ENCODE peak calls at places on chromosomes 16 and 17, in nine cellular contexts. X is MG63, T is Calu3, O is left lobe of liver, K is HTR-8/SVneo, E is brain microvascular endothelial cell, L is right lobe of liver, M is D341Med, G is NCI-H510A. U is an unnamed sample.

GRCh38 chr16:67260426-67261063 is 11.8 kb downstream of the SLC9A5 start:
- DNase-seq in X (no peak), T (peak; percentile 69), O (no peak), K (peak; percentile 67), E (peak; percentile 45), L (no peak), M (peak; percentile 71), G (no peak), U (peak; percentile 81)

GRCh38 chr16:83470406-83470805 is 337.4 kb upstream of the HSBP1 start:
- DNase-seq in X (no peak), T (no peak), O (no peak), K (peak; percentile 19), E (peak; percentile 62), L (no peak), M (no peak), G (no peak), U (peak; percentile 30)

GRCh38 chr17:65415991-65416390 is 145.5 kb downstream of the AXIN2 start:
- DNase-seq in X (no peak), T (no peak), O (no peak), K (no peak), E (no peak), L (no peak), M (no peak), G (no peak), U (no peak)

GRCh38 chr17:31394544-31394943 is 3.1 kb downstream of the RAB11FIP4 start:
- DNase-seq in X (peak; percentile 53), T (no peak), O (peak; percentile 49), K (peak; percentile 52), E (peak; percentile 77), L (peak; percentile 53), M (no peak), G (no peak), U (peak; percentile 83)

GRCh38 chr17:752002-752619 is at the start of gene GEMIN4:
- DNase-seq in X (peak; percentile 79), T (peak; percentile 93), O (peak; percentile 94), K (peak; percentile 97), E (peak; percentile 77), L (peak; percentile 94), M (peak; percentile 93), G (peak; percentile 62), U (peak; percentile 82)

GRCh38 chr16:30523768-30524574 is 2.4 kb downstream of the ZNF768 start:
- DNase-seq in X (peak; percentile 10), T (no peak), O (no peak), K (no peak), E (peak; percentile 33), L (no peak), M (no peak), G (no peak), U (no peak)

GRCh38 chr17:1164935-1165556 is 14.7 kb downstream of the ABR start:
- DNase-seq in X (no peak), T (no peak), O (no peak), K (no peak), E (no peak), L (no peak), M (no peak), G (no peak), U (no peak)

GRCh38 chr16:10421596-10421995 is 35.7 kb downstream of the ATF7IP2 start:
- DNase-seq in X (no peak), T (no peak), O (no peak), K (no peak), E (no peak), L (no peak), M (no peak), G (no peak), U (no peak)

GRCh38 chr16:31265329-31266245 is 5.8 kb downstream of the ITGAM start:
- DNase-seq in X (peak; percentile 76), T (peak; percentile 91), O (peak; percentile 40), K (peak; percentile 84), E (peak; percentile 52), L (peak; percentile 55), M (no peak), G (no peak), U (peak; percentile 10)

GRCh38 chr17:69729937-69730336 is 315.4 kb downstream of the MAP2K6 start:
- DNase-seq in X (peak; percentile 62), T (no peak), O (no peak), K (no peak), E (no peak), L (no peak), M (no peak), G (no peak), U (no peak)

GRCh38 chr17:72386619-72387237 is 265.9 kb downstream of the SOX9 start:
- DNase-seq in X (no peak), T (no peak), O (no peak), K (no peak), E (no peak), L (no peak), M (no peak), G (peak; percentile 57), U (no peak)

GRCh38 chr16:66476328-66477027 is 49.4 kb downstream of the BEAN1 start:
- DNase-seq in X (no peak), T (peak; percentile 61), O (peak; percentile 45), K (no peak), E (no peak), L (no peak), M (no peak), G (no peak), U (no peak)

GRCh38 chr16:84689126-84689525 is 10.7 kb upstream of the USP10 start:
- DNase-seq in X (peak; percentile 32), T (no peak), O (no peak), K (peak; percentile 82), E (peak; percentile 89), L (no peak), M (no peak), G (no peak), U (peak; percentile 74)

GRCh38 chr16:8595783-8596182 is 5.5 kb upstream of the TMEM114 start:
- DNase-seq in X (no peak), T (no peak), O (no peak), K (no peak), E (no peak), L (no peak), M (no peak), G (no peak), U (no peak)

GRCh38 chr16:84022641-84023040 is 20.0 kb downstream of the SLC38A8 start:
- DNase-seq in X (no peak), T (no peak), O (no peak), K (no peak), E (no peak), L (no peak), M (no peak), G (no peak), U (no peak)

GRCh38 chr16:4570688-4571321 is 14.7 kb downstream of the C16orf96 start:
- DNase-seq in X (no peak), T (no peak), O (no peak), K (no peak), E (no peak), L (no peak), M (no peak), G (no peak), U (no peak)

GRCh38 chr17:47243737-47244598 is 9.7 kb upstream of the ITGB3 start:
- DNase-seq in X (no peak), T (no peak), O (no peak), K (no peak), E (no peak), L (no peak), M (no peak), G (no peak), U (no peak)

GRCh38 chr16:20906225-20906870 is 5.8 kb downstream of the LYRM1 start:
- DNase-seq in X (peak; percentile 69), T (no peak), O (no peak), K (peak; percentile 43), E (peak; percentile 42), L (no peak), M (no peak), G (no peak), U (peak; percentile 97)

GRCh38 chr17:2466936-2467335 is 44.8 kb downstream of the METTL16 start:
- DNase-seq in X (no peak), T (no peak), O (no peak), K (no peak), E (no peak), L (no peak), M (no peak), G (no peak), U (no peak)

GRCh38 chr17:9271989-9272388 is 250.7 kb downstream of the NTN1 start:
- DNase-seq in X (no peak), T (no peak), O (no peak), K (no peak), E (no peak), L (no peak), M (no peak), G (no peak), U (no peak)

GRCh38 chr17:82876602-82877391 is 37.0 kb upstream of the ZNF750 start:
- DNase-seq in X (peak; percentile 79), T (peak; percentile 32), O (peak; percentile 66), K (peak; percentile 28), E (peak; percentile 77), L (peak; percentile 60), M (peak; percentile 77), G (peak; percentile 82), U (peak; percentile 84)

GRCh38 chr17:39701012-39701783 is 1.3 kb downstream of the ERBB2 start:
- DNase-seq in X (no peak), T (peak; percentile 100), O (no peak), K (no peak), E (no peak), L (no peak), M (no peak), G (no peak), U (no peak)

GRCh38 chr17:63919311-63919723 is 678 bp upstream of the GH1 start:
- DNase-seq in X (peak; percentile 51), T (peak; percentile 58), O (no peak), K (peak; percentile 88), E (peak; percentile 45), L (no peak), M (peak; percentile 88), G (peak; percentile 10), U (peak; percentile 70)

GRCh38 chr16:57251352-57251751 is 6.3 kb downstream of the ARL2BP start:
- DNase-seq in X (no peak), T (no peak), O (no peak), K (no peak), E (no peak), L (no peak), M (no peak), G (no peak), U (no peak)

GRCh38 chr17:2178798-2179505 is 124.0 kb downstream of the HIC1 start:
- DNase-seq in X (no peak), T (no peak), O (no peak), K (no peak), E (no peak), L (peak; percentile 59), M (no peak), G (no peak), U (no peak)

GRCh38 chr16:9124444-9124843 is 33.0 kb downstream of the HAPSTR1 start:
- DNase-seq in X (no peak), T (no peak), O (no peak), K (no peak), E (no peak), L (no peak), M (no peak), G (no peak), U (no peak)

GRCh38 chr17:51372345-51373004 is 112.1 kb downstream of the UTP18 start:
- DNase-seq in X (peak; percentile 60), T (peak; percentile 69), O (no peak), K (peak; percentile 65), E (peak; percentile 65), L (no peak), M (peak; percentile 91), G (no peak), U (peak; percentile 65)

GRCh38 chr17:35578195-35578928 is at the start of gene PEX12:
- DNase-seq in X (peak; percentile 91), T (peak; percentile 66), O (peak; percentile 91), K (peak; percentile 91), E (peak; percentile 81), L (peak; percentile 88), M (peak; percentile 93), G (peak; percentile 81), U (peak; percentile 84)

GRCh38 chr17:19880393-19880792 is 12.7 kb upstream of the ULK2 start:
- DNase-seq in X (no peak), T (no peak), O (no peak), K (no peak), E (no peak), L (no peak), M (no peak), G (no peak), U (no peak)

GRCh38 chr16:55534773-55535172 is 25.9 kb downstream of the LPCAT2 start:
- DNase-seq in X (no peak), T (no peak), O (no peak), K (no peak), E (no peak), L (no peak), M (no peak), G (no peak), U (peak; percentile 45)

U was measured in fibroblast of the aortic adventitia.